ENCODE peak calls at places on chromosomes 7 and 10, in six cellular contexts. F is SK-N-SH, O is MM.1S, J is GM23248, D is HCT116, C is PC-3. M is an unnamed sample. For H3K9me2, the result is how much of the 10 kb centered on the place peaks cover.

GRCh38 chr7:66400400-66400799 is 195.3 kb downstream of the TPST1 start:
- DNase-seq in C (no peak), D (no peak), F (no peak), O (no peak), J (no peak), M (no peak)

GRCh38 chr10:72186213-72186612 is 29.6 kb upstream of the ANAPC16 start:
- DNase-seq in F (no peak), C (no peak), O (no peak), J (peak), D (no peak), M (no peak)

GRCh38 chr7:44103566-44103940 is 592 bp upstream of the AEBP1 start:
- DNase-seq in J (no peak), O (no peak), F (no peak), C (no peak), D (no peak), M (no peak)

GRCh38 chr10:79355420-79356010 is 8.2 kb downstream of the PPIF start:
- DNase-seq in J (no peak), C (no peak), D (no peak), F (no peak), O (no peak), M (peak)

GRCh38 chr10:77455538-77455937 is 182.1 kb downstream of the KCNMA1 start:
- DNase-seq in J (peak), O (no peak), D (no peak), C (peak), F (no peak), M (no peak)

GRCh38 chr10:86918022-86918471 is 39.4 kb downstream of the MMRN2 start:
- DNase-seq in F (no peak), C (no peak), O (no peak), J (peak), D (no peak), M (no peak)

GRCh38 chr10:3852147-3852904 is 67.3 kb upstream of the KLF6 start:
- DNase-seq in F (no peak), D (peak), O (no peak), J (peak), C (peak), M (peak)

GRCh38 chr10:60414877-60415585 is 25.4 kb upstream of the ANK3 start:
- DNase-seq in D (no peak), C (peak), F (no peak), O (no peak), J (peak), M (no peak)

GRCh38 chr7:67377939-67378862 is 381.6 kb downstream of the TYW1 start:
- DNase-seq in J (peak), C (peak), D (peak), F (peak), O (peak), M (peak)

GRCh38 chr7:157690058-157690832 is 353.4 kb downstream of the DNAJB6 start:
- DNase-seq in C (no peak), D (no peak), O (no peak), F (peak), J (peak), M (no peak)

GRCh38 chr7:47253650-47254080 is 328.2 kb downstream of the TNS3 start:
- DNase-seq in O (no peak), D (peak), F (peak), C (peak), J (peak), M (no peak)

GRCh38 chr10:36534471-36535002 is 590.9 kb upstream of the ANKRD30A start:
- DNase-seq in J (peak), O (peak), C (peak), D (no peak), F (no peak), M (peak)

GRCh38 chr7:18180685-18181084 is 153.0 kb upstream of the PRPS1L1 start:
- DNase-seq in F (no peak), C (no peak), O (no peak), J (no peak), D (no peak), M (no peak)

GRCh38 chr7:18177129-18177814 is 149.6 kb upstream of the PRPS1L1 start:
- DNase-seq in J (no peak), O (no peak), C (peak), F (no peak), D (no peak), M (no peak)

GRCh38 chr7:18175801-18176450 is 148.3 kb upstream of the PRPS1L1 start:
- DNase-seq in D (no peak), C (peak), O (no peak), F (no peak), J (no peak), M (no peak)

GRCh38 chr7:18177815-18178660 is 150.4 kb upstream of the PRPS1L1 start:
- DNase-seq in J (no peak), O (peak), D (no peak), C (peak), F (no peak), M (no peak)

DNA sequence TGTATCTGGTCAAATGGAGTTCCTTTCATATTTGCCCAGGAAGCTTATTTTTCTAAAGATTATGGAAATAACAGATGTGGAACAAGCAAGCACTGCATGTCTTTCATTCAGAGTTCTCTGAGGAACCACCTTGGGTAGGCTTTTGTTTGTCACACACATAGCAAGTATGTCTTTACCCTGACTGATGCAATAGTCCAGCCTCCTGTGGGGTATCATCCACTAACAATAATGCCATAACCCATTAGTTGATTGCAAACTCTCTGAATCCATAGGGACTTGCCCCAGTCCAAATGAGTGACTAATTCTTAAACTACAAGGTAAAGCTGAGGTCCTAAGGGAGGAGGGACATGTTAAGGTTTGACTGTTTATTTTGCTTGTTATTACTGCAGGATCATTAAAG is 151.4 kb upstream of the PRPS1L1 start:
- DNase-seq in C (peak), F (no peak), O (no peak), D (no peak), J (no peak), M (no peak)
- H3K4me2 ChIP-seq in C (peak), F (no peak), O (no peak), D (no peak), J (no peak), M (no peak)

GRCh38 chr7:134741901-134742635 is 37.4 kb upstream of the CALD1 start:
- DNase-seq in O (no peak), C (no peak), D (no peak), F (no peak), J (peak), M (no peak)
- H3K9ac ChIP-seq in O (no peak), C (no peak), D (no peak), F (no peak), J (peak), M (no peak)

GRCh38 chr7:131897016-131897789 is 340.8 kb upstream of the PODXL start:
- DNase-seq in C (peak), J (peak), D (peak), F (peak), O (no peak), M (no peak)
- H3K9me2 ChIP-seq in C (under half), J (under half), D (under half), F (under half), O (under half), M (under half)

DNA sequence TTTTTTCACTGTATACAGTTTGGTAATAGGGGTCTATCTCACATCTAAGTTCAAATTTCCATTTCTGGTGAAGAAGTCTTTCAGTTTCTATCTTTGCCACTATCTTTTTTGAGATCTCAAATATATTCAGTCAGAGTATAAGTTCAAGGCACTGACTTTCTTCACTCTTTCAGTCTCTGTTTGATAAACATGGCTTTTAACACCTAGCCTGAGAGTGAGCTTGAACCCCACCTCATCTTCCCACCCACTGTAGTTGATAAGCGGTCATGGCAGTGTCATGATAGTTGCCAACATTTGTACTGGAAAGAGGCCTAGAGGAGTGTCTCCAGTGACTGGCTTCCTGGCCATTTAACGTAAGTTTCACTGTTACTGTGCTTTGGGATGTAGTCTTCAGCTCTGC is 41.2 kb upstream of the AGR3 start:
- DNase-seq in O (no peak), C (no peak), D (no peak), J (no peak), F (no peak), M (no peak)
- H3K4me2 ChIP-seq in O (no peak), C (peak), D (no peak), J (no peak), F (no peak), M (no peak)

DNA sequence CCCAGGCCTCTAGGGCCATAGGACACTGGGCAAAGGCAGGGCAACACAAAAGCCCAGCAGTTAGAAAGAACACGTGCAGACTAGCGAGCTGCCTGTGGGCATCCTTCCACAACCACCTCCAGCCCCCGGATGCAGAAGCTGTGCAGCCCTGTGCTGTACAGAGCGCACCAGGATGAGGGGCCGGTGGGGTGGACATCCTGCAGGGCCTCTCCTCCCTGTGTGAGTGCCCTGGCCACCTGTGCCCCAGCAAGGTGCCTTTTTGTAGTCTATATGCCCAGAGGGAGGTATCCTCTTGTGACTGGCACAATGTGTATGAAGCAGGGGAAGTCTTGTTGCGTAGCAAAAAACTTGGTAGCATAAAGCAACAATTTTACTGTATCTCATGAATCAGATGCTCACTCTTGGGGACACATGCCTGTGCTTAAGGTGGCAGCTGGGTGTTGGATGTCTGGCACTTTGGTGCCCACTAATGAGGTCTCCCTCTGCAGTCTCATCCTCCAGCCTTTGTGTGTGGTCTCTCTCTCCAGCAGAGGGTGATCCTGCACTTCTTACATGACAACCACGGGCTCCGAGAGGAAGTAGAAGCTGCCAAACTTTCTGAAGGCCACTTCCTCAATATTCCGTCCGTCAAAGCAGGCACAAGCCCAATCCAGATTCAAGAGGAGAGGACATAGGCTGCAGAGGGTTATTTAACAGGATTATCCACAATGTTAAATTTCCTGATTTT is 8.7 kb downstream of the NCAPG2 start:
- DNase-seq in J (peak), O (no peak), C (peak), F (peak), D (peak), M (peak)
- H3K9ac ChIP-seq in J (peak), O (no peak), C (no peak), F (no peak), D (no peak), M (no peak)

DNA sequence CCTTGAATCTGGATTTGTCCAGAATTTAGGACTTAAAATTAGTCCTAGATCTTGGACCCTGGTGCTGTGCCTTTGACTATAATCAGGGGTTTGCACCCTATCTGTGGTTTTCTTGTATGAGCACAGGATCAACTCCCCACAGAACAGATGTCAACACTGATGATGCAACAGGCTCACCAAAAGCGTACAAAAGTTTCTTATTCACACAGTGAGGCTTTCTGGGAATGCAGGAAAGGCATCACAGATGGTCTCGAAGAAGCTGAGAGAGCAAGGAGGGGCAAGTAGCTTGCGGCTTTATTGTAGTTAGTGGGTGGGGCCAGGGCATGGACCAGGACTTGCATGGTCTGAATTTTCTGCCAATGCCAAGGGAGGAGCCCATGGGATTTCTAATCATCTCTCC is 46.2 kb downstream of the SEC61G start:
- DNase-seq in D (no peak), F (no peak), O (no peak), C (no peak), J (no peak), M (no peak)
- H3K9me2 ChIP-seq in D (under half), F (under half), O (under half), C (under half), J (under half), M (under half)

GRCh38 chr7:96747413-96747940 is 37.8 kb upstream of the SEM1 start:
- DNase-seq in O (no peak), D (no peak), C (no peak), J (no peak), F (no peak), M (no peak)
- H3K4me2 ChIP-seq in O (no peak), D (no peak), C (no peak), J (no peak), F (no peak), M (no peak)

M was measured in Karpas-422.